ENCODE peak calls at places on chromosomes 3 and 15, in five cellular contexts. One of them, this sample, is unnamed.

GRCh38 chr3:179035232-179035631 is 36.4 kb downstream of the ZMAT3 start:
- DNase-seq in PC-9: no peak
- DNase-seq in Peyer's patch: no peak
- DNase-seq in AG04449: no peak
- DNase-seq in heart left ventricle: no peak
- DNase-seq in this sample: no peak

GRCh38 chr3:182740710-182741109 is 52.6 kb upstream of the ATP11B start:
- DNase-seq in PC-9: peak; percentile 96
- DNase-seq in Peyer's patch: no peak
- DNase-seq in AG04449: no peak
- DNase-seq in heart left ventricle: no peak
- DNase-seq in this sample: no peak

GRCh38 chr3:18767756-18768303 is 342.7 kb upstream of the SATB1 start:
- DNase-seq in PC-9: no peak
- DNase-seq in Peyer's patch: no peak
- DNase-seq in AG04449: no peak
- DNase-seq in heart left ventricle: no peak
- DNase-seq in this sample: peak; percentile 39

GRCh38 chr3:123590685-123591450 is 6.0 kb upstream of the HACD2 start:
- DNase-seq in PC-9: no peak
- DNase-seq in Peyer's patch: no peak
- DNase-seq in AG04449: no peak
- DNase-seq in heart left ventricle: no peak
- DNase-seq in this sample: no peak

GRCh38 chr3:126464093-126464492 is 11.6 kb downstream of the ZXDC start:
- DNase-seq in PC-9: no peak
- DNase-seq in Peyer's patch: no peak
- DNase-seq in AG04449: no peak
- DNase-seq in heart left ventricle: no peak
- DNase-seq in this sample: no peak

GRCh38 chr15:25797511-25798206 is 65.5 kb downstream of the ATP10A start:
- DNase-seq in PC-9: no peak
- DNase-seq in Peyer's patch: no peak
- DNase-seq in AG04449: no peak
- DNase-seq in heart left ventricle: no peak
- DNase-seq in this sample: no peak

GRCh38 chr3:16147226-16147625 is 27.3 kb upstream of the GALNT15 start:
- DNase-seq in PC-9: no peak
- DNase-seq in Peyer's patch: no peak
- DNase-seq in AG04449: no peak
- DNase-seq in heart left ventricle: no peak
- DNase-seq in this sample: no peak

GRCh38 chr3:45333549-45333948 is 54.8 kb upstream of the LARS2 start:
- DNase-seq in PC-9: no peak
- DNase-seq in Peyer's patch: no peak
- DNase-seq in AG04449: no peak
- DNase-seq in heart left ventricle: no peak
- DNase-seq in this sample: no peak

GRCh38 chr15:51621917-51622268 is 678 bp downstream of the DMXL2 start:
- DNase-seq in PC-9: no peak
- DNase-seq in Peyer's patch: peak; percentile 17
- DNase-seq in AG04449: no peak
- DNase-seq in heart left ventricle: peak; percentile 51
- DNase-seq in this sample: no peak

GRCh38 chr15:101258238-101259144 is 6.6 kb upstream of the CHSY1 start:
- DNase-seq in PC-9: no peak
- DNase-seq in Peyer's patch: peak; percentile 49
- DNase-seq in AG04449: no peak
- DNase-seq in heart left ventricle: no peak
- DNase-seq in this sample: peak; percentile 46

GRCh38 chr15:91882858-91883586 is 29.5 kb downstream of the SLCO3A1 start:
- DNase-seq in PC-9: no peak
- DNase-seq in Peyer's patch: no peak
- DNase-seq in AG04449: no peak
- DNase-seq in heart left ventricle: peak; percentile 66
- DNase-seq in this sample: no peak

GRCh38 chr3:114033721-114034120 is 22.6 kb downstream of the CCDC191 start:
- DNase-seq in PC-9: no peak
- DNase-seq in Peyer's patch: no peak
- DNase-seq in AG04449: no peak
- DNase-seq in heart left ventricle: no peak
- DNase-seq in this sample: no peak

GRCh38 chr3:1135194-1135593 is 42.4 kb downstream of the CNTN6 start:
- DNase-seq in PC-9: no peak
- DNase-seq in Peyer's patch: no peak
- DNase-seq in AG04449: no peak
- DNase-seq in heart left ventricle: no peak
- DNase-seq in this sample: no peak

GRCh38 chr3:141709126-141709770 is 28.9 kb upstream of the RNF7 start:
- DNase-seq in PC-9: no peak
- DNase-seq in Peyer's patch: no peak
- DNase-seq in AG04449: no peak
- DNase-seq in heart left ventricle: no peak
- DNase-seq in this sample: no peak

GRCh38 chr15:95556866-95557225 is 773.7 kb upstream of the NR2F2 start:
- DNase-seq in PC-9: no peak
- DNase-seq in Peyer's patch: no peak
- DNase-seq in AG04449: no peak
- DNase-seq in heart left ventricle: no peak
- DNase-seq in this sample: peak; percentile 81

GRCh38 chr15:90561344-90562244 is 31.9 kb downstream of the CRTC3 start:
- DNase-seq in PC-9: no peak
- DNase-seq in Peyer's patch: no peak
- DNase-seq in AG04449: peak; percentile 46
- DNase-seq in heart left ventricle: no peak
- DNase-seq in this sample: no peak

GRCh38 chr3:9172851-9173320 is 76.6 kb downstream of the SRGAP3 start:
- DNase-seq in PC-9: no peak
- DNase-seq in Peyer's patch: no peak
- DNase-seq in AG04449: no peak
- DNase-seq in heart left ventricle: no peak
- DNase-seq in this sample: no peak

GRCh38 chr3:10609134-10609533 is 103.7 kb upstream of the ATP2B2 start:
- DNase-seq in PC-9: no peak
- DNase-seq in Peyer's patch: no peak
- DNase-seq in AG04449: no peak
- DNase-seq in heart left ventricle: no peak
- DNase-seq in this sample: no peak

GRCh38 chr3:52194541-52195296 is 3.2 kb upstream of the ALAS1 start:
- DNase-seq in PC-9: no peak
- DNase-seq in Peyer's patch: no peak
- DNase-seq in AG04449: no peak
- DNase-seq in heart left ventricle: peak; percentile 59
- DNase-seq in this sample: no peak

GRCh38 chr3:46163551-46163981 is 44.5 kb downstream of the CCR1 start:
- DNase-seq in PC-9: peak; percentile 92
- DNase-seq in Peyer's patch: no peak
- DNase-seq in AG04449: no peak
- DNase-seq in heart left ventricle: no peak
- DNase-seq in this sample: no peak

GRCh38 chr3:181694805-181695660 is 16.7 kb upstream of the SOX2 start:
- DNase-seq in PC-9: no peak
- DNase-seq in Peyer's patch: no peak
- DNase-seq in AG04449: no peak
- DNase-seq in heart left ventricle: peak; percentile 58
- DNase-seq in this sample: no peak

GRCh38 chr3:159947220-159947619 is 41.4 kb upstream of the IL12A start:
- DNase-seq in PC-9: no peak
- DNase-seq in Peyer's patch: no peak
- DNase-seq in AG04449: peak; percentile 98
- DNase-seq in heart left ventricle: no peak
- DNase-seq in this sample: no peak

GRCh38 chr3:158737987-158738615 is 5.8 kb upstream of the RARRES1 start:
- DNase-seq in PC-9: no peak
- DNase-seq in Peyer's patch: no peak
- DNase-seq in AG04449: no peak
- DNase-seq in heart left ventricle: no peak
- DNase-seq in this sample: no peak

GRCh38 chr3:188296761-188297689 is 143.1 kb downstream of the LPP start:
- DNase-seq in PC-9: peak; percentile 89
- DNase-seq in Peyer's patch: no peak
- DNase-seq in AG04449: no peak
- DNase-seq in heart left ventricle: peak; percentile 30
- DNase-seq in this sample: no peak

GRCh38 chr3:20683912-20684311 is 497.9 kb upstream of the SGO1 start:
- DNase-seq in PC-9: no peak
- DNase-seq in Peyer's patch: no peak
- DNase-seq in AG04449: peak; percentile 63
- DNase-seq in heart left ventricle: peak; percentile 21
- DNase-seq in this sample: no peak

GRCh38 chr15:33730815-33731214 is 237.5 kb upstream of the CHRM5 start:
- DNase-seq in PC-9: no peak
- DNase-seq in Peyer's patch: no peak
- DNase-seq in AG04449: no peak
- DNase-seq in heart left ventricle: no peak
- DNase-seq in this sample: no peak

GRCh38 chr15:33724321-33725036 is 243.8 kb upstream of the CHRM5 start:
- DNase-seq in PC-9: no peak
- DNase-seq in Peyer's patch: no peak
- DNase-seq in AG04449: no peak
- DNase-seq in heart left ventricle: no peak
- DNase-seq in this sample: no peak

GRCh38 chr15:33735143-33735542 is 233.2 kb upstream of the CHRM5 start:
- DNase-seq in PC-9: no peak
- DNase-seq in Peyer's patch: no peak
- DNase-seq in AG04449: no peak
- DNase-seq in heart left ventricle: no peak
- DNase-seq in this sample: no peak

DNA sequence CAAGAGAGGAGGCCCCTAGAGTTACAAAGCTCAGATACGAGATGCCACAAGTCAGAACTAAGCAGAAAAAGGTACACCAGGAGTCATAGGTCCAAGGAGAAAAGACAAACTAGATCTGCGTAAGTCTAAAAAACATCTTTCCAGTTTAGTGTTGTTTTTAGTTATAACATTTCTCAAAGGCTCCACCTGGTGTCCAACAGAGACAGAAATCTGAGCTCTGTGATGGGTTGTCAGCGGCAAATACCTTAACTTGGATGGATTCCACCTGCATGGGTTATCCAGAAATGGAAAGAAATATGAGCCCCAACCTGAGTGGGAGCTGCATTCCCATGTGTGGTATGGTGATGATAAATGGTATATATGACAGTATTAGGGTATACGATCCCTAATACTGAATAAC is 238.6 kb upstream of the CHRM5 start:
- DNase-seq in PC-9: no peak
- DNase-seq in Peyer's patch: no peak
- DNase-seq in AG04449: no peak
- DNase-seq in heart left ventricle: no peak
- DNase-seq in this sample: peak; percentile 25
- TF ChIP-seq CTCF in PC-9: no peak
- TF ChIP-seq CTCF in Peyer's patch: no peak
- TF ChIP-seq CTCF in AG04449: no peak
- TF ChIP-seq CTCF in heart left ventricle: no peak
- TF ChIP-seq CTCF in this sample: peak; percentile 52

GRCh38 chr3:150303776-150304175 is 104.3 kb upstream of the TSC22D2 start:
- DNase-seq in PC-9: no peak
- DNase-seq in Peyer's patch: no peak
- DNase-seq in AG04449: no peak
- DNase-seq in heart left ventricle: no peak
- DNase-seq in this sample: no peak
- TF ChIP-seq CTCF in PC-9: peak; percentile 17
- TF ChIP-seq CTCF in Peyer's patch: peak; percentile 22
- TF ChIP-seq CTCF in AG04449: no peak
- TF ChIP-seq CTCF in heart left ventricle: peak; percentile 28
- TF ChIP-seq CTCF in this sample: peak; percentile 36

GRCh38 chr3:172666181-172666872 is 44.5 kb downstream of the NCEH1 start:
- DNase-seq in PC-9: peak; percentile 31
- DNase-seq in Peyer's patch: no peak
- DNase-seq in AG04449: no peak
- DNase-seq in heart left ventricle: no peak
- DNase-seq in this sample: peak; percentile 70
- TF ChIP-seq CTCF in PC-9: no peak
- TF ChIP-seq CTCF in Peyer's patch: no peak
- TF ChIP-seq CTCF in AG04449: peak; percentile 3
- TF ChIP-seq CTCF in heart left ventricle: no peak
- TF ChIP-seq CTCF in this sample: peak; percentile 57

DNA sequence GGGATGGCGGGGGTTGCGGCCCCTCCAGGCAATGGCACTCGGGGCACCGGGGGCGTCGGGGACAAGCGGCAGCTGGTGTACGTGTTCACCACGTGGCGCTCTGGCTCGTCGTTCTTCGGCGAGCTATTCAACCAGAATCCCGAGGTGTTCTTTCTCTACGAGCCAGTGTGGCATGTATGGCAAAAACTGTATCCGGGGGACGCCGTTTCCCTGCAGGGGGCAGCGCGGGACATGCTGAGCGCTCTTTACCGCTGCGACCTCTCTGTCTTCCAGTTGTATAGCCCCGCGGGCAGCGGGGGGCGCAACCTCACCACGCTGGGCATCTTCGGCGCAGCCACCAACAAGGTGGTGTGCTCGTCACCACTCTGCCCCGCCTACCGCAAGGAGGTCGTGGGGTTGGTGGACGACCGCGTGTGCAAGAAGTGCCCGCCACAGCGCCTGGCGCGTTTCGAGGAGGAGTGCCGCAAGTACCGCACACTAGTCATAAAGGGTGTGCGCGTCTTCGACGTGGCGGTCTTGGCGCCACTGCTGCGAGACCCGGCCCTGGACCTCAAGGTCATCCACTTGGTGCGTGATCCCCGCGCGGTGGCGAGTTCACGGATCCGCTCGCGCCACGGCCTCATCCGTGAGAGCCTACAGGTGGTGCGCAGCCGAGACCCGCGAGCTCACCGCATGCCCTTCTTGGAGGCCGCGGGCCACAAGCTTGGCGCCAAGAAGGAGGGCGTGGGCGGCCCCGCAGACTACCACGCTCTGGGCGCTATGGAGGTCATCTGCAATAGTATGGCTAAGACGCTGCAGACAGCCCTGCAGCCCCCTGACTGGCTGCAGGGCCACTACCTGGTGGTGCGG is 1.9 kb downstream of the CHST2 start:
- DNase-seq in PC-9: no peak
- DNase-seq in Peyer's patch: peak; percentile 67
- DNase-seq in AG04449: no peak
- DNase-seq in heart left ventricle: peak; percentile 56
- DNase-seq in this sample: no peak
- TF ChIP-seq CTCF in PC-9: no peak
- TF ChIP-seq CTCF in Peyer's patch: peak; percentile 40
- TF ChIP-seq CTCF in AG04449: peak; percentile 69
- TF ChIP-seq CTCF in heart left ventricle: peak; percentile 46
- TF ChIP-seq CTCF in this sample: no peak

This sample was measured in LNCaP clone FGC.